ENCODE peak calls at places on chromosomes 6 and 20, in four cellular contexts. One of them, this sample, is unnamed.

GRCh38 chr6:108175592-108176279 is 9.9 kb downstream of the NR2E1 start:
- DNase-seq in H1: peak
- DNase-seq in IMR-90: no peak
- DNase-seq in SK-N-SH: peak
- DNase-seq in this sample: no peak

GRCh38 chr6:150343434-150343833 is 25.4 kb upstream of the IYD start:
- DNase-seq in H1: no peak
- DNase-seq in IMR-90: peak
- DNase-seq in SK-N-SH: no peak
- DNase-seq in this sample: no peak

GRCh38 chr20:36070451-36070850 is 84.1 kb upstream of the EPB41L1 start:
- DNase-seq in H1: peak
- DNase-seq in IMR-90: no peak
- DNase-seq in SK-N-SH: no peak
- DNase-seq in this sample: no peak

GRCh38 chr6:11772109-11772830 is 6.3 kb downstream of the ADTRP start:
- DNase-seq in H1: no peak
- DNase-seq in IMR-90: peak
- DNase-seq in SK-N-SH: no peak
- DNase-seq in this sample: peak

GRCh38 chr6:13383280-13384163 is 55.2 kb upstream of the TBC1D7 start:
- DNase-seq in H1: no peak
- DNase-seq in IMR-90: peak
- DNase-seq in SK-N-SH: no peak
- DNase-seq in this sample: no peak

GRCh38 chr6:86276056-86276455 is 633.4 kb upstream of the SYNCRIP start:
- DNase-seq in H1: no peak
- DNase-seq in IMR-90: no peak
- DNase-seq in SK-N-SH: no peak
- DNase-seq in this sample: no peak

GRCh38 chr6:13026557-13026956 is 301.8 kb downstream of the TBC1D7 start:
- DNase-seq in H1: no peak
- DNase-seq in IMR-90: no peak
- DNase-seq in SK-N-SH: peak
- DNase-seq in this sample: no peak

GRCh38 chr6:80488190-80488589 is 381.7 kb downstream of the BCKDHB start:
- DNase-seq in H1: no peak
- DNase-seq in IMR-90: no peak
- DNase-seq in SK-N-SH: no peak
- DNase-seq in this sample: no peak

GRCh38 chr6:85066270-85066669 is 301.9 kb upstream of the TBX18 start:
- DNase-seq in H1: no peak
- DNase-seq in IMR-90: no peak
- DNase-seq in SK-N-SH: no peak
- DNase-seq in this sample: no peak

GRCh38 chr6:166361080-166361429 is 18.7 kb upstream of the SFT2D1 start:
- DNase-seq in H1: no peak
- DNase-seq in IMR-90: peak
- DNase-seq in SK-N-SH: no peak
- DNase-seq in this sample: no peak

GRCh38 chr6:105985816-105986632 is 100.1 kb upstream of the PRDM1 start:
- DNase-seq in H1: peak
- DNase-seq in IMR-90: no peak
- DNase-seq in SK-N-SH: peak
- DNase-seq in this sample: no peak

GRCh38 chr6:95648636-95649035 is 71.3 kb downstream of the MANEA start:
- DNase-seq in H1: no peak
- DNase-seq in IMR-90: no peak
- DNase-seq in SK-N-SH: no peak
- DNase-seq in this sample: no peak

GRCh38 chr6:92779758-92780157 is 639.6 kb downstream of the EPHA7 start:
- DNase-seq in H1: no peak
- DNase-seq in IMR-90: peak
- DNase-seq in SK-N-SH: no peak
- DNase-seq in this sample: no peak

GRCh38 chr6:34920097-34920496 is 31.0 kb downstream of the ANKS1A start:
- DNase-seq in H1: no peak
- DNase-seq in IMR-90: no peak
- DNase-seq in SK-N-SH: no peak
- DNase-seq in this sample: no peak

GRCh38 chr6:165804331-165805066 is 141.5 kb upstream of the PDE10A start:
- DNase-seq in H1: peak
- DNase-seq in IMR-90: no peak
- DNase-seq in SK-N-SH: no peak
- DNase-seq in this sample: no peak

GRCh38 chr20:32181606-32182005 is 25.9 kb downstream of the PLAGL2 start:
- DNase-seq in H1: no peak
- DNase-seq in IMR-90: no peak
- DNase-seq in SK-N-SH: no peak
- DNase-seq in this sample: no peak

GRCh38 chr6:156795825-156796224 is 18.6 kb downstream of the ARID1B start:
- DNase-seq in H1: no peak
- DNase-seq in IMR-90: peak
- DNase-seq in SK-N-SH: peak
- DNase-seq in this sample: no peak

GRCh38 chr20:6595704-6596103 is 171.8 kb upstream of the BMP2 start:
- DNase-seq in H1: no peak
- DNase-seq in IMR-90: peak
- DNase-seq in SK-N-SH: no peak
- DNase-seq in this sample: no peak

GRCh38 chr20:62819494-62820174 is 2.8 kb downstream of the COL9A3 start:
- DNase-seq in H1: no peak
- DNase-seq in IMR-90: peak
- DNase-seq in SK-N-SH: no peak
- DNase-seq in this sample: no peak

GRCh38 chr6:12222405-12223366 is 67.5 kb upstream of the EDN1 start:
- DNase-seq in H1: no peak
- DNase-seq in IMR-90: no peak
- DNase-seq in SK-N-SH: no peak
- DNase-seq in this sample: no peak

GRCh38 chr6:45724511-45724910 is 291.1 kb downstream of the CLIC5 start:
- DNase-seq in H1: no peak
- DNase-seq in IMR-90: peak
- DNase-seq in SK-N-SH: no peak
- DNase-seq in this sample: no peak

GRCh38 chr6:38603966-38604365 is 35.8 kb downstream of the BTBD9 start:
- DNase-seq in H1: no peak
- DNase-seq in IMR-90: peak
- DNase-seq in SK-N-SH: no peak
- DNase-seq in this sample: no peak

GRCh38 chr6:110654096-110654820 is 161.0 kb downstream of the CDK19 start:
- DNase-seq in H1: no peak
- DNase-seq in IMR-90: peak
- DNase-seq in SK-N-SH: no peak
- DNase-seq in this sample: peak

GRCh38 chr6:121817141-121817540 is 381.7 kb downstream of the GJA1 start:
- DNase-seq in H1: no peak
- DNase-seq in IMR-90: peak
- DNase-seq in SK-N-SH: no peak
- DNase-seq in this sample: peak

GRCh38 chr20:1858859-1859258 is 36.3 kb upstream of the SIRPA start:
- DNase-seq in H1: no peak
- DNase-seq in IMR-90: peak
- DNase-seq in SK-N-SH: no peak
- DNase-seq in this sample: no peak

GRCh38 chr6:10395171-10395945 is 19.5 kb downstream of the TFAP2A start:
- DNase-seq in H1: no peak
- DNase-seq in IMR-90: no peak
- DNase-seq in SK-N-SH: no peak
- DNase-seq in this sample: no peak

GRCh38 chr6:166779381-166779780 is 152.3 kb upstream of the RPS6KA2 start:
- DNase-seq in H1: no peak
- DNase-seq in IMR-90: no peak
- DNase-seq in SK-N-SH: no peak
- DNase-seq in this sample: no peak

GRCh38 chr20:32509639-32510066 is 75.5 kb downstream of the NOL4L start:
- DNase-seq in H1: no peak
- DNase-seq in IMR-90: peak
- DNase-seq in SK-N-SH: peak
- DNase-seq in this sample: peak

GRCh38 chr20:25033250-25033940 is 24.5 kb downstream of the ACSS1 start:
- DNase-seq in H1: no peak
- DNase-seq in IMR-90: no peak
- DNase-seq in SK-N-SH: peak
- DNase-seq in this sample: no peak

GRCh38 chr6:166760288-166760687 is 133.2 kb upstream of the RPS6KA2 start:
- DNase-seq in H1: no peak
- DNase-seq in IMR-90: no peak
- DNase-seq in SK-N-SH: no peak
- DNase-seq in this sample: no peak

GRCh38 chr6:21099338-21100314 is 493.9 kb upstream of the SOX4 start:
- DNase-seq in H1: no peak
- DNase-seq in IMR-90: no peak
- DNase-seq in SK-N-SH: no peak
- DNase-seq in this sample: no peak

GRCh38 chr6:160362556-160362955 is 14.4 kb downstream of the SLC22A3 start:
- DNase-seq in H1: no peak
- DNase-seq in IMR-90: no peak
- DNase-seq in SK-N-SH: no peak
- DNase-seq in this sample: no peak

GRCh38 chr6:160363016-160363996 is 15.1 kb downstream of the SLC22A3 start:
- DNase-seq in H1: no peak
- DNase-seq in IMR-90: no peak
- DNase-seq in SK-N-SH: no peak
- DNase-seq in this sample: no peak

GRCh38 chr6:160358225-160359119 is 10.3 kb downstream of the SLC22A3 start:
- DNase-seq in H1: no peak
- DNase-seq in IMR-90: no peak
- DNase-seq in SK-N-SH: no peak
- DNase-seq in this sample: no peak

GRCh38 chr6:160357088-160357487 is 8.9 kb downstream of the SLC22A3 start:
- DNase-seq in H1: no peak
- DNase-seq in IMR-90: no peak
- DNase-seq in SK-N-SH: no peak
- DNase-seq in this sample: no peak

GRCh38 chr6:160360955-160361354 is 12.8 kb downstream of the SLC22A3 start:
- DNase-seq in H1: no peak
- DNase-seq in IMR-90: no peak
- DNase-seq in SK-N-SH: no peak
- DNase-seq in this sample: no peak
- H3K4me2 ChIP-seq in H1: no peak
- H3K4me2 ChIP-seq in IMR-90: no peak
- H3K4me2 ChIP-seq in SK-N-SH: no peak
- H3K4me2 ChIP-seq in this sample: peak

DNA sequence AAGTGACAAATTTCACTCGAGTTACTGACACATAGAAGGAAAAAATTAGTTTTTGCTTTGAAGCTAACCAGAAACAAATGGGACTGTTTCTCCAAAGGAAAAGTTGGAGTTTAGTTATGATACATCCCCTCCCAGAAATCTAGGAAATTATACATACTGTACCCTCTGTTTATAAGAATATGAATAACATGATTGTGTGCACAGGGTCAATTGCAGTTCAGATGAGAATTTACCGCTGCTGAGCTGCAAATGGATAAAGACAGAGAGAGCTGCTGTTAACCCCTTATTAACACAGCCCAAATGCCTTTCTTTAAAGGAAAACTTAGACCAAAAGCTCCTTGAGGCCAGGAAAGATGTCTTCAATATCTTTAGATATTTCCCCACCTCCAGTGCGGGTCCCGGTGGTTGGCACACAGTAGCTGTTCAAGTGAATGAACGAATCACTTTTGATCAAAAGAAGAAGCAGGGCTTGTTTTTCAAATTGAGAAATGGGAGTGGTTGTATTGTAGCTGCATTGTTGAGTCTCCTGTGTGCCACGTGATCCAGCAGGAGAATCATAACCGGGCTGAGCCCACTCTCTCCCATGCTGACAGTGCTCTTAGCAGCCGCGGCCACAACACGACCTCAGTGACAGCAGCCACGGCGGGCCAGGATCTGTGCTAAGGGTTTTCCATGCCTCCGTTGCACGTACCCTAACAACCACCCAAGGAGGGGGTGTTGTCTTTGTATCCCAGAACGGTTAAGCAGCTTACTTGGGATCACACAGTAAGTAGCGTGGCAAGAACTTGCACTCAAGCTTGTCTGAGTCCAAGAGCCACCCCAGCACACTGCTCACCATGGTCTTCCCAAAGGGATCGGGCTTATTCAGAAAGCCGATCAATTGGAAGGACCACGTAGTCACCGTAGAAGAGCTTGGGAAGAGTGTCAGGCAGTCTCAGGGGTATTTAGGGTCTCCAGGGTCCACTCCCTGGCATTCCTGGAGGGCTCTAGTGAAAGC is 53.5 kb upstream of the BMP6 start:
- DNase-seq in H1: no peak
- DNase-seq in IMR-90: peak
- DNase-seq in SK-N-SH: no peak
- DNase-seq in this sample: no peak
- H3K4me3 ChIP-seq in H1: peak
- H3K4me3 ChIP-seq in IMR-90: no peak
- H3K4me3 ChIP-seq in SK-N-SH: no peak
- H3K4me3 ChIP-seq in this sample: no peak

DNA sequence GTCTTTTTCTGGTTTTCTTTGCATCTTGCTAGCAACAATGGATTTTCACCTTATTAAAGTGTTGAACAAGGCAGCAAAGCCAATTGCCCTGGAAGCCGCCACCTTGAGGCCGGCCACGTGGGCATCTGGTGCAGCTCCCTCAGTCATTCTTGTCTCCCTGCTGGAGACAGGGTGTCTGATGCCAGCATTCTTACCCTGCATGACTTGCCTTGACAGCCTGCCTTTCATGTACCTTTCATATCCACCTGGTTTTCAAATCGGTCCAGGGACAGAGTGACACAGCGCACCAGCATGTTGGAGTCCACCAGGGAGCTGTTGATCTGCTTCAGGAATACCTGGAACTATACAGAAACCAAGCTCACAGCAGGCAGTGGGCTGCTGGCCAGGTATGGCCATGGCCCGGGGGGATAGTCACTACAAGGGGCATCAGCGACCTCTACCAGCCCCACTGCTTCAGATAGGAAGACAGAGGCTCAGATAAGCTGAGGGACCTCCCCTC is 49.8 kb downstream of the MYH7B start:
- DNase-seq in H1: no peak
- DNase-seq in IMR-90: no peak
- DNase-seq in SK-N-SH: no peak
- DNase-seq in this sample: no peak
- TF ChIP-seq USF2 in H1: no peak
- TF ChIP-seq USF2 in IMR-90: no peak
- TF ChIP-seq USF2 in SK-N-SH: no peak
- TF ChIP-seq USF2 in this sample: no peak

GRCh38 chr20:44572551-44573500 is 9.6 kb upstream of the PKIG start:
- DNase-seq in H1: no peak
- DNase-seq in IMR-90: peak
- DNase-seq in SK-N-SH: no peak
- DNase-seq in this sample: no peak
- H3K4me2 ChIP-seq in H1: no peak
- H3K4me2 ChIP-seq in IMR-90: peak
- H3K4me2 ChIP-seq in SK-N-SH: peak
- H3K4me2 ChIP-seq in this sample: peak

This sample was measured in A549.